ENCODE peak calls at places on chromosomes 5 and 9, in seven cellular contexts. U is AG09309; T is stimulated activated effector memory CD8-positive, alpha-beta T cell treated with anti-CD3 and anti-CD28 coated beads, Interleukin-12 subunit alpha, Interleukin-12 subunit beta, amount 100 ng/mL, for 72 hours; K is lower lobe of right lung; F is memory B cell; A is HFFc6; Z is GM10248. X is an unnamed sample.

GRCh38 chr9:69027355-69028097 is 8.0 kb upstream of the FXN start:
- DNase-seq in T (no peak), A (peak), F (peak), Z (peak), U (no peak), K (no peak), X (peak)

GRCh38 chr9:19630762-19631161 is 158.1 kb downstream of the SLC24A2 start:
- DNase-seq in Z (no peak), A (no peak), K (no peak), F (no peak), U (no peak), T (no peak), X (no peak)

GRCh38 chr5:584846-585245 is 27.3 kb upstream of the CEP72 start:
- DNase-seq in A (no peak), K (no peak), Z (no peak), F (no peak), T (no peak), U (no peak), X (no peak)

GRCh38 chr9:134296301-134297081 is 29.8 kb upstream of the RXRA start:
- DNase-seq in U (no peak), F (no peak), Z (no peak), T (no peak), A (no peak), K (peak), X (no peak)

GRCh38 chr5:152912924-152913323 is 507.8 kb upstream of the NMUR2 start:
- DNase-seq in T (no peak), K (no peak), A (no peak), Z (no peak), U (no peak), F (no peak), X (no peak)

GRCh38 chr5:157020508-157021213 is 38.3 kb downstream of the HAVCR1 start:
- DNase-seq in Z (no peak), A (no peak), K (no peak), F (no peak), T (no peak), U (no peak), X (no peak)

GRCh38 chr9:98922721-98923435 is 20.8 kb upstream of the COL15A1 start:
- DNase-seq in A (no peak), Z (no peak), K (no peak), F (no peak), U (no peak), T (no peak), X (no peak)

GRCh38 chr9:104506565-104506964 is 2.5 kb downstream of the OR13F1 start:
- DNase-seq in K (no peak), U (no peak), Z (no peak), F (no peak), T (no peak), A (no peak), X (no peak)

GRCh38 chr5:172725785-172726184 is 45.2 kb downstream of the DUSP1 start:
- DNase-seq in U (no peak), K (no peak), A (no peak), F (no peak), Z (no peak), T (no peak), X (no peak)

GRCh38 chr5:125045647-125046046 is 299.2 kb upstream of the ZNF608 start:
- DNase-seq in Z (no peak), K (no peak), T (no peak), F (no peak), A (no peak), U (no peak), X (no peak)

GRCh38 chr9:4640027-4640426 is 22.1 kb upstream of the PLPP6 start:
- DNase-seq in F (no peak), U (no peak), K (no peak), Z (no peak), A (no peak), T (no peak), X (peak)

GRCh38 chr9:130681769-130682489 is 11.7 kb upstream of the EXOSC2 start:
- DNase-seq in A (no peak), T (peak), Z (peak), U (no peak), F (peak), K (no peak), X (no peak)